ENCODE peak calls at places on chromosomes 12 and 14, in five cellular contexts. I is breast epithelium, D is suprapubic skin, X is GM23338, Q is SK-N-MC. P is an unnamed sample.

GRCh38 chr14:90812109-90812508 is 4.1 kb downstream of the TTC7B start:
- DNase-seq in I (no peak), D (no peak), X (no peak), Q (no peak), P (no peak)

GRCh38 chr12:112005419-112006395 is 7.3 kb downstream of the TMEM116 start:
- DNase-seq in I (peak; percentile 70), D (no peak), X (peak; percentile 88), Q (no peak), P (no peak)

GRCh38 chr12:20264608-20265114 is 103.7 kb upstream of the PDE3A start:
- DNase-seq in I (no peak), D (no peak), X (peak; percentile 92), Q (no peak), P (no peak)

GRCh38 chr14:79584679-79585078 is 626.6 kb downstream of the DIO2 start:
- DNase-seq in I (no peak), D (no peak), X (no peak), Q (no peak), P (no peak)

GRCh38 chr14:85991156-85991555 is 461.2 kb downstream of the FLRT2 start:
- DNase-seq in I (no peak), D (no peak), X (no peak), Q (no peak), P (no peak)

GRCh38 chr14:70257526-70257925 is 68.8 kb upstream of the SLC8A3 start:
- DNase-seq in I (no peak), D (no peak), X (peak; percentile 72), Q (no peak), P (no peak)

GRCh38 chr14:58846682-58847465 is 209.1 kb downstream of the DACT1 start:
- DNase-seq in I (no peak), D (no peak), X (peak; percentile 13), Q (no peak), P (no peak)

GRCh38 chr12:113254298-113254697 is 33.0 kb downstream of the TPCN1 start:
- DNase-seq in I (no peak), D (no peak), X (no peak), Q (no peak), P (no peak)

GRCh38 chr14:76584271-76584702 is 177.0 kb upstream of the VASH1 start:
- DNase-seq in I (no peak), D (no peak), X (no peak), Q (no peak), P (no peak)

GRCh38 chr14:61090432-61091216 is 109.6 kb downstream of the SLC38A6 start:
- DNase-seq in I (no peak), D (no peak), X (no peak), Q (no peak), P (no peak)

GRCh38 chr14:36931796-36932195 is 240.6 kb downstream of the SLC25A21 start:
- DNase-seq in I (no peak), D (no peak), X (no peak), Q (no peak), P (no peak)

GRCh38 chr14:24196071-24197061 is 1.1 kb upstream of the TM9SF1 start:
- DNase-seq in I (no peak), D (no peak), X (peak; percentile 57), Q (no peak), P (no peak)

GRCh38 chr12:24379493-24379892 is 430.0 kb upstream of the SOX5 start:
- DNase-seq in I (no peak), D (no peak), X (peak; percentile 21), Q (no peak), P (no peak)

DNA sequence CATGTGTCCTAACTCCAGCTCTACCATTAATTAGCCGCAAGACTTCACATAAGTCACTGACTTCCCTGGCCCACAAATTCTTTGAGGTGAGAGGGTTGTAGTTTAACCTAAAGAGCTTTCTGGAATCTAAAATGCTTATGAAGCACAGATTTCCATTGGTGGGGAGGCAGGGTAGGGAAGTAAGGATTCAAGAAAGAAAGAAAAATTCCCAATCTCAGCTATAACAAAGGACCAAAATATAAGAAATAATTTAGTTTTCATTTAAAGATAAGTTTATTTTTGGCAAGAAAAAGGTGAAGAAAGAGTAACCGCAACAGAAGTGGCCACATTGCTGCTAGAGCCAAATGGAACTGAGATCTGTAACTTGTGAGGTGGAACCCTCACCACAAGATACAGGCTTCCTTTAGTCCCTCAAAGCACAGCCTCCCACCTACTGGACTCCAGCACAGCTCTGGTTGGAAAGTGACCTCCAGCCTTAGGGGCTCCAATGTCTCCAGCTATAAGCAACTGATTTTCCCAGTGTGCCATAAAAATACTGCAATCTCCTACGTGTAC is 23.6 kb downstream of the DAD1 start:
- DNase-seq in I (no peak), D (no peak), X (no peak), Q (no peak), P (no peak)
- TF ChIP-seq POLR2AphosphoS5 in I (no peak), D (no peak), X (no peak), Q (no peak), P (peak; percentile 7)

GRCh38 chr12:105330283-105330937 is at the start of gene C12orf75:
- DNase-seq in I (peak; percentile 33), D (peak; percentile 86), X (peak; percentile 94), Q (no peak), P (peak; percentile 93)

GRCh38 chr12:105332925-105333324 is 2.4 kb downstream of the C12orf75 start:
- DNase-seq in I (no peak), D (no peak), X (no peak), Q (no peak), P (no peak)

GRCh38 chr12:105329926-105330282 is 587 bp upstream of the C12orf75 start:
- DNase-seq in I (no peak), D (no peak), X (no peak), Q (no peak), P (no peak)

GRCh38 chr12:105330938-105331804 is 680 bp downstream of the C12orf75 start:
- DNase-seq in I (no peak), D (peak; percentile 66), X (peak; percentile 36), Q (no peak), P (peak; percentile 86)

DNA sequence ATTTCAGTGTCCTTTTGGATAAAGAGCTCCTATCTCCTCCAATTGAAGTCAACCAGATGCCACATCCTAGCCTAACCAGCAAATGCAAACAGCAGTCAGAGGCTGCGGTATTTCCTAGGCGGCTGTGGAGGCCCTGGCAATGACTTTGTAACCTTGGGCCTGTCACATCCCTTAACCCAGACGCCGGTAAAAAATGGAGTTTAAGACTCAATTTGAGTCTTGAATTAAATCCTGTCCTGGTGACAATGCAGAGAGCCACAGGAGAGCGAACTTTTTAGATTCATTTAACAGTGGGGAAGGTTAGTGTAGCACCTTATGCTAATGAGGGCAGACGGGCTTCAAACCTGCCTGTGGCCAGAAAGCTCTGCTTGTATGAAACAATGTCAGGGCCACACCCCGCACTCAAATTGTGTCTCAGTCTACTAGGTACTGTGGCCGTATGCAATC is 1.3 kb downstream of the C12orf75 start:
- DNase-seq in I (no peak), D (no peak), X (peak; percentile 68), Q (no peak), P (no peak)
- H3K4me3 ChIP-seq in I (peak overlapping the region; percentile 97), D (peak overlapping the region; percentile 79), X (peak overlapping the region; percentile 75), Q (peak overlapping the region; percentile 83), P (no peak overlapping the region)

GRCh38 chr14:100246809-100247428 is 8.0 kb downstream of the YY1 start:
- DNase-seq in I (no peak), D (no peak), X (peak; percentile 92), Q (no peak), P (no peak)

GRCh38 chr14:100250732-100251465 is 12.0 kb downstream of the YY1 start:
- DNase-seq in I (no peak), D (no peak), X (no peak), Q (no peak), P (no peak)

GRCh38 chr14:100241279-100241678 is 2.3 kb downstream of the YY1 start:
- DNase-seq in I (no peak), D (no peak), X (no peak), Q (no peak), P (no peak)

GRCh38 chr14:100240725-100241032 is 1.7 kb downstream of the YY1 start:
- DNase-seq in I (no peak), D (no peak), X (no peak), Q (no peak), P (no peak)

DNA sequence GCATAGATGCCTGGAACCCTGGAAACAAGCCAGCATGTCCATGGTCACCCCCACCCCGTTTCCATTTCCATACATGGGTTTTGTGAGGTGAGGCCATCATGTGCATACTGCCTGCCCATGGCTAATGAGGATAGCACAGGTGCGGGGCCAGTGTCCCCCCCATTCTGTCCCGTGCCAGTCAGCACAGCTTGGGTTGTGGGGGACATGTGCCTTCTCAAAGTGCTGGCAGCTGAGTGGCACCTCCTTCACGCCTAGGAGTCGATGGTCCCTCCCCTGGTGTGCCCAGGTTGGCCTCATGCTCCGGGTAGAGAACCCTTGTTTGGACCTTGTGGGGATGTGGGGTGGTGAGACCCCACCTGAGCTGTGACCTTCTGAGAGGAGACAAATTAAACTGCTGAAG is 7.2 kb downstream of the YY1 start:
- DNase-seq in I (no peak), D (no peak), X (no peak), Q (no peak), P (no peak)
- H3K27ac ChIP-seq in I (peak overlapping the region; percentile 54), D (no peak overlapping the region), X (no peak overlapping the region), Q (peak overlapping the region; percentile 28), P (no peak overlapping the region)

GRCh38 chr14:102086972-102087761 is at the start of gene HSP90AA1:
- DNase-seq in I (peak; percentile 93), D (peak; percentile 96), X (peak; percentile 97), Q (no peak), P (peak; percentile 99)

GRCh38 chr14:102088012-102088792 is 1.4 kb upstream of the HSP90AA1 start:
- DNase-seq in I (peak; percentile 48), D (peak; percentile 84), X (peak; percentile 84), Q (no peak), P (peak; percentile 92)

GRCh38 chr14:102090713-102091112 is 3.9 kb upstream of the HSP90AA1 start:
- DNase-seq in I (no peak), D (no peak), X (no peak), Q (no peak), P (peak; percentile 17)

GRCh38 chr14:102087762-102088011 is 843 bp upstream of the HSP90AA1 start:
- DNase-seq in I (no peak), D (no peak), X (peak; percentile 52), Q (no peak), P (no peak)

DNA sequence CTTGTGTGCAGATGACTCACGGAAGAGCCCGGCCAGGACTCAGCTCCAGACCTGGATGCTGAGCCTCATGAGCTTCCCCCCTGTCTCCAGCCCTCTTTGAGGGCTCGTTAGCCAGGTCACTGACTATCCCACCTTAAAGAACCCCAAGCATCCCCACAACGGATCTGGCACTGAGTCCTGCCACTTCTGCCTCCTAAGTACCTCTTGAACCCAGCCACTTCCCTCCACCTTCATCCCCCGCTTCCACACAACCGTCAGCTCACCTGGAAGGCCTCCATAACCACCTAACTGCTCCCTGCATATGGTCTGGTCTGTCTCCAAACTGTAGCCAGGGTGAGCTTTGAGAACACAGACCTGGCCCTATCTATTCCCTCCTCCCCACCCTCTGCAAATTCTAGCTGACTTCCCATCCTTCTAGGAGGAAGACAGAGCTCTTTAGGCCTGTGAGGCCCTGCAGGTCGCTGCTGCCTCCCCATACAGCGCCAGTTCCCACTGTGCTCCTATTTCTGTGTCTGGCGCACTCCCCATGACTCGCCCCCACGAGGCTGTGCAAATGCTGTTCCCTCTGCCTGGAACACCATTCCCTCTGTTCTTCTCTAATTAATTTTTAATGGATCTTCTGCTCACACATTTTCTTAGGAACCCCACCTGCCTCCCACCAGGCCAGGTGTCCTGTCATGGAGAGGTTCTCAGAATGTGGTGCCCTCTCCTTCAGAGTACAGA is 2.9 kb upstream of the HSP90AA1 start:
- DNase-seq in I (no peak), D (no peak), X (no peak), Q (no peak), P (peak; percentile 59)
- TF ChIP-seq POLR2AphosphoS5 in I (no peak), D (no peak), X (no peak), Q (no peak), P (no peak)

GRCh38 chr12:71685312-71685906 is 473 bp upstream of the TMEM19 start:
- DNase-seq in I (no peak), D (no peak), X (no peak), Q (no peak), P (peak; percentile 76)
- H3K4me3 ChIP-seq in I (peak overlapping the region; percentile 75), D (peak overlapping the region; percentile 56), X (peak overlapping the region; percentile 56), Q (peak overlapping the region; percentile 99), P (peak overlapping the region; percentile 68)